ENCODE peak calls at places on chromosomes 13 and 19, in eight cellular contexts. C, I, X, E, W, Z, T and O are unnamed samples.

GRCh38 chr13:45879666-45880065 is 28.1 kb upstream of the SIAH3 start:
- DNase-seq in C (no peak), I (peak; percentile 33), X (peak; percentile 9), E (peak; percentile 62), W (peak; percentile 25), Z (peak; percentile 86), T (peak; percentile 10), O (no peak)

GRCh38 chr19:55777528-55777927 is 8.6 kb downstream of the RFPL4AL1 start:
- DNase-seq in C (no peak), I (no peak), X (no peak), E (no peak), W (no peak), Z (peak; percentile 43), T (peak; percentile 14), O (no peak)

GRCh38 chr13:21567714-21568113 is 36.3 kb downstream of the MICU2 start:
- DNase-seq in C (no peak), I (no peak), X (no peak), E (no peak), W (no peak), Z (no peak), T (no peak), O (no peak)

GRCh38 chr19:46390121-46390858 is 23.1 kb downstream of the CCDC8 start:
- DNase-seq in C (no peak), I (no peak), X (no peak), E (no peak), W (no peak), Z (peak; percentile 47), T (no peak), O (no peak)

GRCh38 chr19:58386166-58386575 is 898 bp upstream of the RPS5 start:
- DNase-seq in C (no peak), I (no peak), X (no peak), E (no peak), W (no peak), Z (no peak), T (no peak), O (no peak)

GRCh38 chr13:104043184-104043583 is 977.0 kb upstream of the SLC10A2 start:
- DNase-seq in C (no peak), I (no peak), X (peak; percentile 6), E (no peak), W (no peak), Z (no peak), T (no peak), O (no peak)

GRCh38 chr19:40596608-40597328 is 4.4 kb upstream of the LTBP4 start:
- DNase-seq in C (no peak), I (peak; percentile 37), X (peak; percentile 59), E (peak; percentile 77), W (peak; percentile 89), Z (peak; percentile 89), T (peak; percentile 56), O (no peak)

GRCh38 chr19:29714371-29714952 is 599 bp downstream of the C19orf12 start:
- DNase-seq in C (no peak), I (no peak), X (peak; percentile 11), E (no peak), W (no peak), Z (no peak), T (no peak), O (no peak)

GRCh38 chr19:18477042-18477760 is 39.3 kb upstream of the ISYNA1 start:
- DNase-seq in C (no peak), I (peak; percentile 40), X (no peak), E (no peak), W (peak; percentile 35), Z (no peak), T (no peak), O (no peak)

GRCh38 chr19:18475004-18475453 is 37.1 kb upstream of the ISYNA1 start:
- DNase-seq in C (no peak), I (peak; percentile 50), X (no peak), E (no peak), W (no peak), Z (no peak), T (no peak), O (no peak)

GRCh38 chr19:18474366-18474887 is 36.5 kb upstream of the ISYNA1 start:
- DNase-seq in C (no peak), I (no peak), X (no peak), E (no peak), W (no peak), Z (no peak), T (no peak), O (no peak)

GRCh38 chr19:18476507-18477041 is 38.6 kb upstream of the ISYNA1 start:
- DNase-seq in C (no peak), I (no peak), X (no peak), E (no peak), W (no peak), Z (no peak), T (no peak), O (no peak)

DNA sequence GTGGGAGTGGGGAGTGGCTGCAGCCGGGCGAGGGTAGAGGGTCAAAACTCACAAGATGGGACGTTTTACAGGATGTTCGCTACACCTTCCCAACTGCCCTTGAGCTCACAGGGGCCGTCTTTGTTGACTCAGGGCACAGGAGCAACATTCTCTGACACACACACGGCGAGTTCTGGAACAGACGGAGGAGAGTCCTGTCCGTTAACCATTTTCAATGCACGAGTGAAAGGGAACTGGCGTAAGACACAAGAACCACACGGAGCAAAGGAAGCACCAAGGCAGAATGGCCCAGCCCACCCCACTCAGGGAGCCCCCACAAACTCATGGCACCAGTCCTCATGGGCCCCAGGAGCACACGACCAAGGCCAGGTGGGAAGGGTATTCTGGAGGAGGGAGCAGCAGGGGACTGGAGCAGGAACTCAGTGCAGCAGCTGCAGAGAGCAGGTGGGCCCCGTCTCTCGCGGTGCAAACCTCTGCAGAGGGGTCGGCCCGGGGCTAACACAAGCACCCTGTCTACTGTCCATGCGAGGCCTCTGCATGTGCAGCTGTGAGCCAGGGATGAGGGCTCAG is 37.9 kb upstream of the ISYNA1 start:
- DNase-seq in C (no peak), I (no peak), X (no peak), E (no peak), W (no peak), Z (no peak), T (no peak), O (no peak)
- H3K4me3 ChIP-seq in C (no peak overlapping the region), I (no peak overlapping the region), X (no peak overlapping the region), E (no peak overlapping the region), W (no peak overlapping the region), Z (no peak overlapping the region), T (no peak overlapping the region), O (no peak overlapping the region)

GRCh38 chr13:19862511-19863313 is 737 bp downstream of the ZMYM5 start:
- DNase-seq in C (no peak), I (peak; percentile 34), X (peak; percentile 24), E (no peak), W (peak; percentile 27), Z (peak; percentile 69), T (peak; percentile 35), O (no peak)

GRCh38 chr13:19863323-19864017 is at the start of gene ZMYM5:
- DNase-seq in C (peak; percentile 93), I (peak; percentile 99), X (peak; percentile 100), E (peak; percentile 99), W (peak; percentile 98), Z (peak; percentile 100), T (peak; percentile 99), O (peak; percentile 99)

GRCh38 chr13:19864339-19865309 is 1.2 kb upstream of the ZMYM5 start:
- DNase-seq in C (peak; percentile 46), I (peak; percentile 76), X (peak; percentile 77), E (peak; percentile 80), W (peak; percentile 83), Z (peak; percentile 86), T (peak; percentile 75), O (no peak)

GRCh38 chr13:19861762-19862161 is 1.7 kb downstream of the ZMYM5 start:
- DNase-seq in C (no peak), I (no peak), X (no peak), E (no peak), W (no peak), Z (no peak), T (no peak), O (no peak)

GRCh38 chr13:19864018-19864338 is 529 bp upstream of the ZMYM5 start:
- DNase-seq in C (no peak), I (peak; percentile 68), X (peak; percentile 88), E (peak; percentile 75), W (peak; percentile 83), Z (no peak), T (peak; percentile 76), O (peak; percentile 37)
- H3K4me3 ChIP-seq in C (peak overlapping the region; percentile 78), I (peak overlapping the region; percentile 85), X (peak overlapping the region; percentile 49), E (peak overlapping the region; percentile 67), W (peak overlapping the region; percentile 88), Z (peak overlapping the region; percentile 75), T (peak overlapping the region; percentile 75), O (peak overlapping the region; percentile 88)

GRCh38 chr19:17830567-17831418 is 9.5 kb upstream of the INSL3 start:
- DNase-seq in C (no peak), I (peak; percentile 87), X (peak; percentile 69), E (peak; percentile 47), W (peak; percentile 91), Z (peak; percentile 99), T (peak; percentile 82), O (peak; percentile 35)
- H3K4me3 ChIP-seq in C (peak overlapping the region; percentile 30), I (no peak overlapping the region), X (peak overlapping the region; percentile 2), E (no peak overlapping the region), W (peak overlapping the region; percentile 55), Z (peak overlapping the region; percentile 89), T (no peak overlapping the region), O (peak overlapping the region; percentile 37)

GRCh38 chr19:10555613-10555979 is 10.2 kb downstream of the KRI1 start:
- DNase-seq in C (no peak), I (no peak), X (no peak), E (no peak), W (no peak), Z (no peak), T (no peak), O (no peak)

GRCh38 chr19:10553087-10553667 is 9.5 kb downstream of the ATG4D start:
- DNase-seq in C (no peak), I (no peak), X (no peak), E (no peak), W (no peak), Z (no peak), T (no peak), O (no peak)

GRCh38 chr19:10552596-10553053 is 8.9 kb downstream of the ATG4D start:
- DNase-seq in C (peak; percentile 20), I (peak; percentile 77), X (no peak), E (peak; percentile 60), W (peak; percentile 48), Z (peak; percentile 91), T (no peak), O (no peak)

GRCh38 chr19:10553943-10554381 is 10.3 kb downstream of the ATG4D start:
- DNase-seq in C (no peak), I (peak; percentile 59), X (no peak), E (no peak), W (no peak), Z (no peak), T (peak; percentile 46), O (no peak)

DNA sequence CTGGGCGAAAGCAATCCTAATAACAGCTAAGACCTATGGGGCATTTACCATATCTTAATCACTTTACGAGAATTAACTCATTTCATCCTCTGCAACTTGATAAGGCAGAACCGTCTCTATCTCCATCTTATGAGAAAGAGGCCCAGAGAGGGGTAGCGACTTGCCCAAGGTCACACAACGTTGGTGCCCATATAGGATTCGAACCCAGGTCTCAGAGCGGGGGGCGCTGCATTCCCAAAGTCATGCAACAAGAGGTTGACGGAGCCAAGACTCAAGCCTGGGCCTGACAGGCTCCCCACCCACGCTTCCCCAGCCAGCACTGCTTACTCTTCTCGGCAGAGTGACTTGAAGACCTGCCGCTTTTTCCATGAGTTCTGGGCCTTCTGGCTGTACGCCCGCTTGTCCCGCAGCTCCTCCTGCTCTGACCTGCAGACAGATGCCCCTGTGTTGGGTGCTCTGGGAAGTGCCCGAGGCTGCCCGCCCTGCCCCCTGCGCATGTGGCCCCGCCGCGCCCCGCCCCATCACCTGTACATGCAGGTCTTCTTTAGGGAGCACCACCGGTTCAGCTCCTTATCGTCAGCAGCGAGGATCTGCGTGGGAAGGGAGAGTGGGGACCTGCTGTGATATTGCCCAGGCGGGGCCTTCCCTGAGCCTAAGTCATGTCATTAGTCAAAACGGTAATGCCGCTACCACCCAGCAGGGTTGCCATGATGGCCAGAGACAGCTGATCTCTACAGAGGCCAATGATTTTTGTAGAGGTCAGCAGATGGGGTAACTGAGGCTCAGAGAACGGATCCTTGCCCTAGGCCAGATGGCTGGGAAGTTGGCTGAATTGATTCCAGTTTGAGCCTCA is 10.8 kb downstream of the KRI1 start:
- DNase-seq in C (no peak), I (no peak), X (no peak), E (no peak), W (no peak), Z (peak; percentile 64), T (no peak), O (no peak)
- H3K4me3 ChIP-seq in C (no peak overlapping the region), I (no peak overlapping the region), X (no peak overlapping the region), E (no peak overlapping the region), W (no peak overlapping the region), Z (no peak overlapping the region), T (no peak overlapping the region), O (no peak overlapping the region)